ENCODE peak calls at places on chromosomes 11 and 22, in six cellular contexts. I is endothelial cell, Y is SW480, U is fibroblast of the aortic adventitia, D is BJ, T is SK-N-MC. W is an unnamed sample.

GRCh38 chr22:43147821-43148220 is 3.5 kb upstream of the TSPO start:
- DNase-seq in T (no peak), D (no peak), U (no peak), Y (no peak), I (no peak), W (no peak)

GRCh38 chr11:78424334-78425270 is 7.0 kb upstream of the GAB2 start:
- DNase-seq in D (no peak), U (peak; percentile 63), T (no peak), I (no peak), Y (no peak), W (no peak)

GRCh38 chr11:134412508-134413333 is 679 bp upstream of the B3GAT1 start:
- DNase-seq in I (peak; percentile 27), D (no peak), U (no peak), T (no peak), Y (peak; percentile 56), W (peak; percentile 35)

GRCh38 chr11:45725121-45725520 is 59.7 kb upstream of the CHST1 start:
- DNase-seq in T (no peak), Y (no peak), U (no peak), D (no peak), I (no peak), W (no peak)

GRCh38 chr11:6604081-6604626 is 580 bp downstream of the ILK start:
- DNase-seq in T (no peak), D (no peak), U (peak; percentile 77), I (peak; percentile 45), Y (peak; percentile 75), W (peak; percentile 63)

GRCh38 chr11:102633385-102634026 is 8.4 kb upstream of the MMP20 start:
- DNase-seq in U (no peak), D (no peak), I (no peak), Y (no peak), T (no peak), W (no peak)

GRCh38 chr11:111561801-111562325 is 21.3 kb downstream of the LAYN start:
- DNase-seq in U (peak; percentile 70), D (peak; percentile 68), T (no peak), Y (peak; percentile 13), I (no peak), W (no peak)

GRCh38 chr22:24427500-24428164 is at the start of gene ADORA2A:
- DNase-seq in I (no peak), Y (no peak), D (no peak), T (no peak), U (no peak), W (no peak)

GRCh38 chr22:45885171-45885840 is 91.7 kb downstream of the WNT7B start:
- DNase-seq in I (no peak), U (no peak), T (no peak), D (no peak), Y (no peak), W (no peak)

GRCh38 chr11:11535611-11536010 is 86.2 kb downstream of the GALNT18 start:
- DNase-seq in U (no peak), Y (no peak), D (no peak), T (no peak), I (peak; percentile 47), W (no peak)

GRCh38 chr11:125284209-125284608 is 119.7 kb downstream of the PKNOX2 start:
- DNase-seq in I (no peak), D (no peak), Y (no peak), U (no peak), T (no peak), W (no peak)

GRCh38 chr11:87359401-87359800 is 321.7 kb downstream of the TMEM135 start:
- DNase-seq in D (no peak), U (no peak), T (no peak), I (no peak), Y (no peak), W (no peak)

GRCh38 chr11:63908631-63909491 is 8.1 kb downstream of the RCOR2 start:
- DNase-seq in Y (no peak), U (no peak), I (no peak), T (no peak), D (no peak), W (no peak)

GRCh38 chr22:25039255-25039654 is 86.7 kb downstream of the KIAA1671 start:
- DNase-seq in T (no peak), Y (no peak), I (no peak), U (no peak), D (no peak), W (no peak)

W was measured in SK-MEL-5.